ENCODE peak calls at places on chromosomes 1 and 21, in five cellular contexts. A is HCT116; S is fibroblast of mammary gland; I is MG63; O is CD8-positive, alpha-beta memory T cell. U is an unnamed sample.

GRCh38 chr1:38129971-38130370 is 83.4 kb upstream of the POU3F1 start:
- DNase-seq in A (no peak), S (no peak), I (peak), O (no peak), U (no peak)

GRCh38 chr1:45669859-45670655 is 16.3 kb downstream of the GPBP1L1 start:
- DNase-seq in A (no peak), S (peak), I (no peak), O (no peak), U (no peak)

GRCh38 chr1:170685166-170685565 is 21.2 kb downstream of the PRRX1 start:
- DNase-seq in A (no peak), S (peak), I (no peak), O (no peak), U (no peak)

GRCh38 chr1:219788091-219788490 is 140.3 kb downstream of the SLC30A10 start:
- DNase-seq in A (no peak), S (no peak), I (no peak), O (no peak), U (no peak)

GRCh38 chr1:16173447-16174260 is 17.8 kb upstream of the EPHA2 start:
- DNase-seq in A (peak), S (no peak), I (peak), O (no peak), U (peak)

GRCh38 chr1:25486602-25487001 is 55.9 kb downstream of the MACO1 start:
- DNase-seq in A (no peak), S (peak), I (peak), O (no peak), U (no peak)

GRCh38 chr1:158398818-158399502 is at the start of gene OR10T2:
- DNase-seq in A (no peak), S (no peak), I (no peak), O (no peak), U (no peak)

GRCh38 chr21:37914211-37914900 is 1.9 kb downstream of the KCNJ6 start:
- DNase-seq in A (no peak), S (no peak), I (no peak), O (no peak), U (peak)

GRCh38 chr1:200903793-200904192 is 9.1 kb downstream of the INAVA start:
- DNase-seq in A (no peak), S (no peak), I (no peak), O (no peak), U (no peak)

GRCh38 chr1:14778882-14779594 is 180.6 kb downstream of the KAZN start:
- DNase-seq in A (peak), S (peak), I (peak), O (no peak), U (no peak)

GRCh38 chr1:107202007-107202406 is 61.2 kb downstream of the NTNG1 start:
- DNase-seq in A (no peak), S (no peak), I (no peak), O (no peak), U (no peak)

GRCh38 chr1:62912028-62912638 is 128.2 kb downstream of the ATG4C start:
- DNase-seq in A (no peak), S (peak), I (no peak), O (no peak), U (no peak)

GRCh38 chr1:58047265-58047858 is 499.2 kb downstream of the OMA1 start:
- DNase-seq in A (no peak), S (peak), I (peak), O (no peak), U (peak)

GRCh38 chr1:198910816-198911215 is 272.0 kb downstream of the PTPRC start:
- DNase-seq in A (no peak), S (no peak), I (no peak), O (no peak), U (no peak)

GRCh38 chr1:45299981-45300668 is 26.6 kb upstream of the HPDL start:
- DNase-seq in A (peak), S (peak), I (peak), O (peak), U (no peak)

GRCh38 chr1:202367200-202367742 is 18.8 kb downstream of the PPP1R12B start:
- DNase-seq in A (no peak), S (peak), I (no peak), O (no peak), U (no peak)

GRCh38 chr1:38326135-38326534 is 279.5 kb upstream of the POU3F1 start:
- DNase-seq in A (no peak), S (no peak), I (no peak), O (no peak), U (no peak)

GRCh38 chr1:33460947-33461629 is 11.4 kb upstream of the ZSCAN20 start:
- DNase-seq in A (no peak), S (no peak), I (no peak), O (no peak), U (no peak)

GRCh38 chr1:40274331-40274730 is 16.3 kb downstream of the ZMPSTE24 start:
- DNase-seq in A (no peak), S (no peak), I (no peak), O (no peak), U (no peak)

GRCh38 chr1:207284209-207284892 is 37.1 kb upstream of the CD55 start:
- DNase-seq in A (no peak), S (no peak), I (no peak), O (no peak), U (no peak)

GRCh38 chr1:182698977-182699672 is 14.7 kb upstream of the RGS8 start:
- DNase-seq in A (no peak), S (peak), I (no peak), O (no peak), U (no peak)

GRCh38 chr1:64136749-64137568 is 66.5 kb upstream of the UBE2U start:
- DNase-seq in A (peak), S (peak), I (peak), O (peak), U (no peak)

GRCh38 chr1:108561731-108562326 is 1.9 kb downstream of the EEIG2 start:
- DNase-seq in A (peak), S (no peak), I (peak), O (peak), U (peak)
- H3K4me3 ChIP-seq in A (peak), S (no peak), I (peak), O (peak), U (peak)

GRCh38 chr1:159781992-159782391 is 1.2 kb downstream of the DUSP23 start:
- DNase-seq in A (no peak), S (no peak), I (no peak), O (no peak), U (no peak)
- H3K4me3 ChIP-seq in A (peak), S (peak), I (no peak), O (no peak), U (peak)

DNA sequence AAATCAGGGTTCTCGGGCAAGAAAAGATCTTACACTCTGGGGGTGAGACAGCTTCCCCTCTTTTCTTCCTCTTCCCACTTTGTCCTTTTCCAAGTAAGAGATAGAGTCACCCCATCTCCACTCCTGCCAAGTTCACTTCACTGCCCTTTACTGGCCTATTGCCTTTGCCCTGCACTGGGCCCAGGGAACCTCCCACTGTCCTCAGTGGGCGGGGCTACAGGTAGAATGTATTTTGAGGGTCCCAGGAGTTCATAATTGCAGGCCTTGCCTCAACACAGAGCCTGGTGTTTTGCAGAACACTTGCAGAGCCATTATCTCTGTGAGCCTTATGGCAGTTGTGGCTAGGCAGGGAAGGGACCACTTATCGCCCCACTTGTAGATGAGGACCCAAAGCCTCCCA is 3.3 kb downstream of the AMPD2 start:
- DNase-seq in A (no peak), S (no peak), I (no peak), O (no peak), U (no peak)
- H3K4me3 ChIP-seq in A (no peak), S (no peak), I (no peak), O (peak), U (no peak)

GRCh38 chr1:8428441-8428840 is 110.5 kb downstream of the SLC45A1 start:
- DNase-seq in A (no peak), S (no peak), I (no peak), O (no peak), U (no peak)

GRCh38 chr1:8429549-8430105 is 111.7 kb downstream of the SLC45A1 start:
- DNase-seq in A (no peak), S (no peak), I (no peak), O (no peak), U (no peak)

GRCh38 chr1:8427493-8427892 is 109.6 kb downstream of the SLC45A1 start:
- DNase-seq in A (no peak), S (no peak), I (no peak), O (peak), U (no peak)

GRCh38 chr1:8426996-8427395 is 109.1 kb downstream of the SLC45A1 start:
- DNase-seq in A (no peak), S (no peak), I (no peak), O (no peak), U (no peak)

GRCh38 chr1:8427986-8428385 is 110.1 kb downstream of the SLC45A1 start:
- DNase-seq in A (no peak), S (no peak), I (peak), O (no peak), U (peak)
- H3K4me3 ChIP-seq in A (no peak), S (no peak), I (no peak), O (no peak), U (no peak)

DNA sequence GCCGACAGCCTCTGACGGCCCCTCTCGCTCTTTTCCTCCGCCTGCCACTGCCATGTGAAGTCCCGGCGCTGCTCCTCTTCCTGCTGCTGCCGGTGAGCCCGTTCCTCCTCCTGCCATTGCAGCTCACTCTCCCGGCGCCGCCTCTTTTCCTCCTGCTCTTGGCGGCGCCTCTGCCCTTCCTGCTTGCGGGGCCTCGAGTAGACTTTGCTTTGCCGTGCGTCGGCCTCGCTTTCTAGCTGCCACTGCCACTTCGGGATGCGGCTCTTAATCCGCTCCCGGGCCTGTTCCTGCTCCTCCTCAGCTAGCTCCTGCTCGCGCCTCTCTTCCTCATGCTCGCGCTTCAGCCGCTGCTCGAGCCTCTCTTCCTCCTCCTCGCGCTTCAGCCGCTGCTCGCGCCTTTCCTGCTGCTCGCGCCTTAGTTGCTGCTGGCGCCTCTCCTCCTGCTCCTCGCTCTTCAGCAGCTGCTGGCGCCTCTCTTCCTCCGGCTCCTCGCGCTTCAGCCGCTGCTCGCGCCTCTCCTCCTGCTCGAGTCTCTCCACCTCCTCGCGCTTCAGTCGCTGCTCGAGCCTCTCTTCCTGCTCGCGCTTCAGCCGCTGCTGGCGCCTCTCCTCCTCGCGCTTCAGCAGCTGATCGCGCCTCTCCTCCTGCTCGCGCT is 4.3 kb downstream of the TCHH start:
- DNase-seq in A (no peak), S (peak), I (peak), O (no peak), U (peak)
- H3K4me3 ChIP-seq in A (peak), S (peak), I (peak), O (peak), U (peak)